ENCODE peak calls at places on chromosomes 11 and 22, in ten cellular contexts. V is GM20000; Y is A549; H is transverse colon; E is AG09309; T is dorsolateral prefrontal cortex; F is activated CD8-positive, alpha-beta T cell treated with anti-CD3 and anti-CD28 coated beads for 36 hours; J is pancreas; G is choroid plexus epithelial cell; Z is mesothelial cell of epicardium. I is an unnamed sample.

GRCh38 chr11:13278620-13279486 is 1.3 kb downstream of the BMAL1 start:
- DNase-seq in V (no peak), F (peak; percentile 20), E (no peak), H (peak; percentile 26), T (no peak), G (no peak), Y (no peak), Z (no peak), J (peak; percentile 25), I (no peak)

GRCh38 chr11:84425704-84426103 is 1139.5 kb upstream of the CCDC90B start:
- DNase-seq in V (no peak), Z (no peak), Y (no peak), G (no peak), H (no peak), T (no peak), J (no peak), F (no peak), E (no peak), I (no peak)

GRCh38 chr11:13358871-13359270 is 81.3 kb downstream of the BMAL1 start:
- DNase-seq in F (no peak), H (no peak), Z (no peak), J (no peak), V (no peak), Y (no peak), G (no peak), T (no peak), E (no peak), I (no peak)

GRCh38 chr22:24541681-24542515 is 13.0 kb downstream of the GUCD1 start:
- DNase-seq in Y (no peak), V (no peak), H (no peak), J (no peak), G (no peak), T (no peak), F (no peak), Z (no peak), E (no peak), I (no peak)

GRCh38 chr11:60985991-60986915 is 14.8 kb downstream of the CD6 start:
- DNase-seq in E (no peak), H (peak; percentile 65), Z (no peak), J (peak; percentile 63), V (no peak), T (no peak), G (peak; percentile 37), Y (peak; percentile 13), F (peak; percentile 98), I (no peak)

GRCh38 chr11:3163241-3163981 is 1.7 kb downstream of the OSBPL5 start:
- DNase-seq in J (no peak), Z (peak; percentile 17), G (no peak), E (no peak), V (no peak), H (peak; percentile 9), T (peak; percentile 62), Y (no peak), F (no peak), I (no peak)

GRCh38 chr11:87454246-87454645 is 416.5 kb downstream of the TMEM135 start:
- DNase-seq in F (no peak), G (peak; percentile 39), Y (no peak), T (peak; percentile 62), H (peak; percentile 59), J (no peak), Z (no peak), E (no peak), V (peak; percentile 8), I (no peak)

GRCh38 chr11:84687433-84687832 is 939.7 kb downstream of the DLG2 start:
- DNase-seq in F (no peak), T (no peak), Y (no peak), E (no peak), V (no peak), Z (no peak), J (no peak), G (no peak), H (no peak), I (no peak)

GRCh38 chr11:117302228-117302627 is 11.1 kb downstream of the BACE1-AS start:
- DNase-seq in J (no peak), V (no peak), Y (no peak), T (no peak), F (no peak), G (no peak), H (no peak), E (no peak), Z (no peak), I (no peak)

GRCh38 chr11:29282088-29282487 is 734.7 kb downstream of the KCNA4 start:
- DNase-seq in V (no peak), E (peak; percentile 74), G (peak; percentile 93), J (no peak), H (no peak), Z (no peak), F (no peak), T (no peak), Y (peak; percentile 92), I (no peak)

GRCh38 chr11:122199661-122200060 is 83.6 kb upstream of the BLID start:
- DNase-seq in Y (no peak), H (no peak), Z (no peak), F (no peak), V (no peak), J (no peak), G (peak; percentile 75), E (no peak), T (no peak), I (no peak)

GRCh38 chr11:11849127-11849746 is 7.5 kb downstream of the USP47 start:
- DNase-seq in V (peak; percentile 34), J (peak; percentile 56), G (peak; percentile 87), H (peak; percentile 53), F (peak; percentile 78), E (no peak), Z (no peak), T (no peak), Y (peak; percentile 72), I (no peak)
- TF ChIP-seq CTCF in V (peak; percentile 70), J (no peak), G (peak; percentile 84), H (peak; percentile 51), F (peak; percentile 79), E (peak; percentile 58), Z (peak; percentile 27), T (peak; percentile 62), Y (peak; percentile 83), I (no peak)

DNA sequence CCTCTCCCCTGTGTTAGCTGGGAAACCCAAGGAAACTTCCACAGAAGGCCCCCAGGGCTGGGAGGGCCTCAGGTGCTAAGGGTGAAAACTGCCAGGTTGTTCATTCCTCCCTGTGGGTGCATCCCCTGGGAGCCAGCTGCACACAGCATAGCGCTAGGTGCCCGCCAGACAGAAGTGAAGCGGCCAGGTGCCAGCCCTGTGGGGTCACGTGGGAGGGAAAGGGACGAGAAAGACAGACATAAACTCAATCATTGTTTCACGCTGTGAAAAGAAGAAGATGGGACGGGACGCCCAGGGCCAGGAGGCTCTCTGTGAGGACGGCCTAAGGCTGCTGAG is 31.6 kb upstream of the HMOX1 start:
- DNase-seq in E (no peak), T (no peak), H (no peak), Y (no peak), Z (no peak), J (no peak), G (no peak), F (no peak), V (no peak), I (no peak)
- TF ChIP-seq CTCF in E (no peak), T (no peak), H (no peak), Y (no peak), Z (no peak), J (no peak), G (no peak), F (no peak), V (no peak), I (no peak)

GRCh38 chr11:96055706-96056387 is 131.9 kb upstream of the MTMR2 start:
- DNase-seq in Z (no peak), G (peak; percentile 74), H (no peak), Y (no peak), T (no peak), V (no peak), J (no peak), E (no peak), F (peak; percentile 56), I (no peak)

GRCh38 chr11:96061094-96061493 is 137.2 kb upstream of the MTMR2 start:
- DNase-seq in F (no peak), J (no peak), Z (no peak), T (no peak), V (no peak), E (no peak), G (peak; percentile 35), H (no peak), Y (no peak), I (no peak)

GRCh38 chr11:96052921-96053631 is 129.2 kb upstream of the MTMR2 start:
- DNase-seq in H (no peak), T (no peak), F (no peak), J (no peak), V (no peak), Y (no peak), G (peak; percentile 53), E (no peak), Z (no peak), I (no peak)

GRCh38 chr11:96054870-96055705 is 131.2 kb upstream of the MTMR2 start:
- DNase-seq in V (no peak), J (no peak), E (no peak), Y (peak; percentile 26), G (peak; percentile 73), Z (no peak), H (no peak), T (no peak), F (no peak), I (no peak)

DNA sequence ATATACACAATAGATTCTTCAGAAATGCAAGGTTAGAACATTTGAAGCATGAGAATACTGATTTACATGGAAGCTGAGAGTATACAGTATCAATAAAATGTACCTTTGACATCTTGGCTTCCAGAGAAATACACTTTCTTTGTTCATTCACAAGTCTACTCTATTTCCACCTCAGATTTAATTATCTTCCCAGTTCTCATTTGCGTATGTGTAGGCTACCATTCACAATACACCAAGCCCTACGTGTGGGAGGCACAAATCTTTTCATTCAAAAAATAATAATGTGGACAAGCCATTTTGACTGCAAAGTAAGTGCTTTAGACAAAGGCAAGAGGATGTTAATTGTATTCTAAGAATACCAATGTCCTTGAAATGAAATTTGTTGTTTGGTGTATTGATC is 132.7 kb upstream of the MTMR2 start:
- DNase-seq in E (no peak), Z (no peak), Y (no peak), H (no peak), G (no peak), J (no peak), F (no peak), T (no peak), V (no peak), I (no peak)
- TF ChIP-seq CTCF in E (no peak), Z (no peak), Y (no peak), H (no peak), G (no peak), J (no peak), F (no peak), T (no peak), V (no peak), I (no peak)

DNA sequence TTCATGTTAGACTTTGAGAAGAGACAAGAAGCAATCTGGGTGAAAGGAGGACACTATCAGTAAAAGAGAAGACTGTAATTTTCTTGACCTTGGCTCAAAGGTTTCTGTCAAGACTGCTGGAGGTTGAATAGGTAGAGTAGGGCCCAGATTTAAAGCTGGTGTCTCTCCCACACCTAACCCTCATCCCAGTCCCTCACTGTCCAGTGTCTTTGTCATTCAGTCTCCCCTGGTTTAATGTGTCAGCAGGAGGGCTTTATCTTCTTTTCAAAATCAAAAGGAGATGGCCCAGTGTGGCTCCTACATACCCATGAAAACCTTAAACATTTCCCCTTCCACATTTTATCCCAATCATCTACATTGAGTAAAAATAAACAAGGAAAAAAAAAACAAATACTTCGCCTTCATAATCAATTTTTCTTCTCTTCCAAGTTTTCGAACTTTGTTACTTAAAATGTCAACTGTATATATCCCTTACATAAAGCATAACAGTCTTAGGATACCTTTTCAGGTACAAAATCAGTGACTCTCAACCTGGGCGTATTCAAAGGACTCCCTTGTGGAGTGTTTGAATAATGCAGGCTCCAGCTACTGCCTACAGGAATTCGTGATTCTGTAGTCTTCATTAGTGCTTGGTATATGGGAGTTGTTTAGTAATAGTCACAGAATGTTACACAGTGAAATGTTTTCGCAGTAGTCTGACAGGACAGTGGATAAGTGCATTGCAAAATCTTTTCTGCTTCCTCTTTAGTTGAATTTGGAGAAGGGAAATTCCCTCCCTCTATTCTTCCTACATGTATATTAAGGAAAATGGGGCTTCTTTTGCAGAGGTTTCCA is 87.2 kb downstream of the FAT3 start:
- DNase-seq in Z (no peak), F (no peak), H (no peak), Y (no peak), V (no peak), T (no peak), G (peak; percentile 47), J (no peak), E (no peak), I (no peak)
- TF ChIP-seq CTCF in Z (peak; percentile 19), F (no peak), H (no peak), Y (no peak), V (no peak), T (no peak), G (peak; percentile 17), J (no peak), E (no peak), I (no peak)